ENCODE peak calls at places on chromosomes 3 and 15, in five cellular contexts. One of them, this sample, is unnamed.

GRCh38 chr3:151697496-151697895 is 36.2 kb upstream of the AADACL2 start:
- DNase-seq in dorsolateral prefrontal cortex: no peak
- DNase-seq in tibial nerve: no peak
- DNase-seq in tibial artery: no peak
- DNase-seq in astrocyte: no peak
- DNase-seq in this sample: no peak

GRCh38 chr3:27758083-27758482 is 36.0 kb upstream of the EOMES start:
- DNase-seq in astrocyte: peak; percentile 46
- DNase-seq in tibial nerve: peak; percentile 71
- DNase-seq in tibial artery: peak; percentile 54
- DNase-seq in dorsolateral prefrontal cortex: no peak
- DNase-seq in this sample: peak; percentile 71

GRCh38 chr15:89781891-89782618 is 5.9 kb downstream of the MESP2 start:
- DNase-seq in tibial nerve: no peak
- DNase-seq in astrocyte: peak; percentile 69
- DNase-seq in dorsolateral prefrontal cortex: no peak
- DNase-seq in tibial artery: no peak
- DNase-seq in this sample: no peak

GRCh38 chr3:186806173-186807055 is at the start of gene RFC4:
- DNase-seq in dorsolateral prefrontal cortex: peak; percentile 88
- DNase-seq in astrocyte: peak; percentile 54
- DNase-seq in tibial nerve: peak; percentile 74
- DNase-seq in tibial artery: peak; percentile 78
- DNase-seq in this sample: peak; percentile 92

GRCh38 chr3:94440767-94441493 is 378.1 kb downstream of the NSUN3 start:
- DNase-seq in tibial artery: no peak
- DNase-seq in tibial nerve: no peak
- DNase-seq in astrocyte: peak; percentile 89
- DNase-seq in dorsolateral prefrontal cortex: no peak
- DNase-seq in this sample: no peak

GRCh38 chr3:116453676-116454346 is 8.5 kb upstream of the LSAMP start:
- DNase-seq in tibial nerve: no peak
- DNase-seq in dorsolateral prefrontal cortex: no peak
- DNase-seq in astrocyte: no peak
- DNase-seq in tibial artery: no peak
- DNase-seq in this sample: no peak

GRCh38 chr3:43966126-43966525 is 275.4 kb downstream of the ABHD5 start:
- DNase-seq in tibial nerve: no peak
- DNase-seq in dorsolateral prefrontal cortex: no peak
- DNase-seq in astrocyte: no peak
- DNase-seq in tibial artery: no peak
- DNase-seq in this sample: no peak

GRCh38 chr15:82851331-82851850 is 42.0 kb downstream of the WHAMM start:
- DNase-seq in dorsolateral prefrontal cortex: no peak
- DNase-seq in astrocyte: no peak
- DNase-seq in tibial artery: no peak
- DNase-seq in tibial nerve: no peak
- DNase-seq in this sample: no peak

GRCh38 chr3:40336101-40336500 is 26.6 kb downstream of the EIF1B start:
- DNase-seq in dorsolateral prefrontal cortex: no peak
- DNase-seq in tibial nerve: no peak
- DNase-seq in tibial artery: no peak
- DNase-seq in astrocyte: no peak
- DNase-seq in this sample: no peak

GRCh38 chr15:79102595-79102994 is 12.0 kb upstream of the RASGRF1 start:
- DNase-seq in tibial artery: no peak
- DNase-seq in dorsolateral prefrontal cortex: no peak
- DNase-seq in astrocyte: no peak
- DNase-seq in tibial nerve: no peak
- DNase-seq in this sample: no peak

GRCh38 chr15:50893976-50894375 is 14.5 kb upstream of the AP4E1 start:
- DNase-seq in astrocyte: no peak
- DNase-seq in tibial artery: no peak
- DNase-seq in dorsolateral prefrontal cortex: no peak
- DNase-seq in tibial nerve: no peak
- DNase-seq in this sample: no peak

GRCh38 chr15:74369756-74370155 is 2.3 kb upstream of the CYP11A1 start:
- DNase-seq in tibial nerve: no peak
- DNase-seq in tibial artery: no peak
- DNase-seq in astrocyte: no peak
- DNase-seq in dorsolateral prefrontal cortex: no peak
- DNase-seq in this sample: no peak

GRCh38 chr15:74367296-74367854 is at the start of gene CYP11A1:
- DNase-seq in dorsolateral prefrontal cortex: no peak
- DNase-seq in tibial artery: no peak
- DNase-seq in tibial nerve: no peak
- DNase-seq in astrocyte: no peak
- DNase-seq in this sample: peak; percentile 37

GRCh38 chr15:74365619-74366445 is 1.6 kb downstream of the CYP11A1 start:
- DNase-seq in dorsolateral prefrontal cortex: no peak
- DNase-seq in astrocyte: no peak
- DNase-seq in tibial nerve: peak; percentile 41
- DNase-seq in tibial artery: peak; percentile 38
- DNase-seq in this sample: peak; percentile 72

GRCh38 chr15:74369084-74369745 is 1.8 kb upstream of the CYP11A1 start:
- DNase-seq in dorsolateral prefrontal cortex: no peak
- DNase-seq in tibial artery: no peak
- DNase-seq in tibial nerve: no peak
- DNase-seq in astrocyte: no peak
- DNase-seq in this sample: no peak

GRCh38 chr15:74368121-74368520 is 675 bp upstream of the CYP11A1 start:
- DNase-seq in dorsolateral prefrontal cortex: no peak
- DNase-seq in tibial nerve: no peak
- DNase-seq in tibial artery: no peak
- DNase-seq in astrocyte: no peak
- DNase-seq in this sample: peak; percentile 24
- H3K27me3 ChIP-seq in dorsolateral prefrontal cortex: peaks cover 20% of the 10 kb centered on the region
- H3K27me3 ChIP-seq in tibial nerve: no peaks in the 10 kb centered on the region
- H3K27me3 ChIP-seq in tibial artery: peaks cover 66% of the 10 kb centered on the region
- H3K27me3 ChIP-seq in astrocyte: peaks cover 17% of the 10 kb centered on the region
- H3K27me3 ChIP-seq in this sample: peaks cover 32% of the 10 kb centered on the region

DNA sequence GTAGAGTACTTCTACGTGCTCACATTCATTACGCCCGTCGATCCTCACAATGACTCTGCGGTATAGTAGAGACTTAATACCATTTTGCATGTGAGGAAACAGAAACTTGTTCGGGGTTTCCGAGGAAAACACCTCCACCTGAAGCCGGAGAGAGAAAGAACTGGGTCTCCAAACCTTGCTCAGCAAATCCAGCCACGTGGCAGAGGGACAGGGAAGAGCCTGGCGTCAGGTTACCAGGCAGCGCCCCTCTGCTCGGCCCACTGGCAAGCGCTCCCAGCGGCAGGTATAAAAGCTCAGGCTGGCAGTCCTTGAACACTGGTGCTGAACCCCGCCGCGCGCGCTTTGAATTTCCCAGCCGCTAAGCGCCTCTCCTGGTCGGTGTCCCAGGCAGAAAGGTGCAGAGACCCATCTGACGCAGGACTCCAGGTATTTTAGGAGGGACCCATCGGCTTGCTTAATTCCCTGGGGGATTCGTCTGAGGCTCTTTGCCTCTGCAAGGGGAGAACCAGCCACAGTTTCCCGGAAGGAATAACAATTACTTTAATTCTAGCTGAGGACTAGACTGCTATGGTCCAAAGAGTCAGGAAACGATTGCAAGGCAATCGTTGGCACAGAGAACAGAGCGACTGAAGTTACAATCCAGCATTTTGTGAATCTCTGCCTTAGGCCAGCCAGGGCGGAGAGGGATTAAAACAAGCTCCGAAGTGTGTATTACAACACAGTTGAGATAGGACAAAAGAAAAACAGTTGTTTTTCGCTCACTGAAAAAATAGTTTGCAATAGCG is at the start of gene C2CD4A:
- DNase-seq in tibial artery: peak; percentile 55
- DNase-seq in astrocyte: peak; percentile 53
- DNase-seq in tibial nerve: peak; percentile 22
- DNase-seq in dorsolateral prefrontal cortex: peak; percentile 61
- DNase-seq in this sample: no peak
- H3K27me3 ChIP-seq in tibial artery: no peaks in the 10 kb centered on the region
- H3K27me3 ChIP-seq in astrocyte: peaks cover 38% of the 10 kb centered on the region
- H3K27me3 ChIP-seq in tibial nerve: peaks cover 6% of the 10 kb centered on the region
- H3K27me3 ChIP-seq in dorsolateral prefrontal cortex: no peaks in the 10 kb centered on the region
- H3K27me3 ChIP-seq in this sample: no peaks in the 10 kb centered on the region

DNA sequence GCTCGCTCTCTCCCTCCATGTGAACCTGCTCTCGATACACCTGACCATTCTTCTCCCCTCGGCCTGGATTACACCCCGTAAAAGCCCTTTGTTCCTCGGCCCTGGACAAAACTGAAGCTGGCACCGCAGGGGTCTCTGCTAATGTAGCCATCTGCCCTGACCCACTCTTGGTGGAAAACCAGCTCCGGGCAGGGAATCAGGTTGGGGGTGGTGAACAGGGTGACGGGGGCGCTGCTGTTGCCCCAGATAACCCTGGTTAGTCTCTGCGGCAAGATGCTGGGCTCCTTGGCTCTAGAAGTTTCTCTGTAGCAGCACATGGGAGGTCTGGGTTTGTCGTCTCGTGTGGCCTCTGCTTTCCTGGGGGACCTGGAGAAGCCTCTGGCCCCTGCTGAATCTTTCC is 86.4 kb downstream of the WNT7A start:
- DNase-seq in tibial artery: no peak
- DNase-seq in astrocyte: no peak
- DNase-seq in dorsolateral prefrontal cortex: no peak
- DNase-seq in tibial nerve: no peak
- DNase-seq in this sample: no peak
- H3K27me3 ChIP-seq in tibial artery: peaks cover 49% of the 10 kb centered on the region
- H3K27me3 ChIP-seq in astrocyte: peaks cover 3% of the 10 kb centered on the region
- H3K27me3 ChIP-seq in dorsolateral prefrontal cortex: no peaks in the 10 kb centered on the region
- H3K27me3 ChIP-seq in tibial nerve: peaks cover 8% of the 10 kb centered on the region
- H3K27me3 ChIP-seq in this sample: peaks cover 50% of the 10 kb centered on the region

GRCh38 chr15:67828379-67828968 is 3.2 kb downstream of the SKOR1 start:
- DNase-seq in astrocyte: no peak
- DNase-seq in tibial artery: no peak
- DNase-seq in tibial nerve: no peak
- DNase-seq in dorsolateral prefrontal cortex: no peak
- DNase-seq in this sample: no peak

GRCh38 chr15:67825880-67826716 is 789 bp downstream of the SKOR1 start:
- DNase-seq in dorsolateral prefrontal cortex: peak; percentile 24
- DNase-seq in astrocyte: no peak
- DNase-seq in tibial artery: no peak
- DNase-seq in tibial nerve: no peak
- DNase-seq in this sample: no peak

GRCh38 chr15:67827561-67828378 is 2.5 kb downstream of the SKOR1 start:
- DNase-seq in dorsolateral prefrontal cortex: no peak
- DNase-seq in tibial artery: no peak
- DNase-seq in astrocyte: no peak
- DNase-seq in tibial nerve: no peak
- DNase-seq in this sample: no peak

GRCh38 chr15:67824900-67825879 is at the start of gene SKOR1:
- DNase-seq in tibial artery: no peak
- DNase-seq in astrocyte: peak; percentile 33
- DNase-seq in tibial nerve: no peak
- DNase-seq in dorsolateral prefrontal cortex: no peak
- DNase-seq in this sample: no peak

DNA sequence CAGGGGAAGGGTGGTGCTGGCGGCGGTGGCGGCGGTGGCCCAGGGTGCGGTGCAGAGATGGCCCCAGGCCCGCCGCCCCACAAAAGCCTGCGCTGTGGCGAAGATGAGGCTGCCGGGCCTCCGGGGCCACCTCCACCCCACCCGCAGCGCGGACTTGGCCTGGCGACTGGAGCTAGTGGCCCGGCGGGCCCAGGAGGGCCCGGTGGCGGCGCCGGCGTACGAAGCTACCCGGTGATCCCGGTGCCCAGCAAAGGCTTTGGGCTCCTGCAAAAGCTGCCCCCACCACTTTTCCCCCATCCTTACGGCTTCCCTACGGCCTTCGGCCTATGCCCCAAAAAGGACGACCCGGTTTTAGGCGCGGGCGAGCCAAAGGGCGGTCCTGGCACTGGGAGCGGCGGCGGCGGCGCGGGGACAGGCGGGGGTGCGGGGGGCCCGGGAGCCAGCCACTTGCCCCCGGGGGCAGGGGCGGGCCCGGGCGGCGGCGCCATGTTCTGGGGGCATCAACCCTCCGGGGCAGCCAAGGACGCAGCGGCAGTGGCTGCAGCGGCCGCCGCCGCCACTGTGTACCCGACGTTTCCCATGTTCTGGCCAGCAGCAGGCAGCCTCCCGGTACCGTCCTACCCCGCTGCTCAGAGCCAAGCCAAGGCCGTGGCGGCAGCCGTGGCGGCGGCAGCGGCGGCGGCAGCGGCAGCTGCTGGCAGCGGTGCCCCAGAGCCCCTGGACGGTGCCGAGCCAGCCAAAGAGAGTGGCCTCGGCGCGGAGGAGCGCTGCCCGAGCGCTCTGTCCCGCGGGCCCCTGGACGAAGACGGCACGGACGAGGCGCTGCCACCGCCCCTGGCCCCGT is 1.6 kb downstream of the SKOR1 start:
- DNase-seq in tibial nerve: no peak
- DNase-seq in tibial artery: no peak
- DNase-seq in dorsolateral prefrontal cortex: no peak
- DNase-seq in astrocyte: no peak
- DNase-seq in this sample: no peak
- H3K27me3 ChIP-seq in tibial nerve: peaks cover 96% of the 10 kb centered on the region
- H3K27me3 ChIP-seq in tibial artery: peaks cover 100% of the 10 kb centered on the region
- H3K27me3 ChIP-seq in dorsolateral prefrontal cortex: peaks cover 100% of the 10 kb centered on the region
- H3K27me3 ChIP-seq in astrocyte: peaks cover 77% of the 10 kb centered on the region
- H3K27me3 ChIP-seq in this sample: peaks cover 100% of the 10 kb centered on the region

GRCh38 chr15:98621021-98621420 is 27.3 kb upstream of the IGF1R start:
- DNase-seq in dorsolateral prefrontal cortex: no peak
- DNase-seq in astrocyte: no peak
- DNase-seq in tibial nerve: no peak
- DNase-seq in tibial artery: no peak
- DNase-seq in this sample: no peak
- H3K27me3 ChIP-seq in dorsolateral prefrontal cortex: peaks cover 36% of the 10 kb centered on the region
- H3K27me3 ChIP-seq in astrocyte: peaks cover 26% of the 10 kb centered on the region
- H3K27me3 ChIP-seq in tibial nerve: peaks cover 46% of the 10 kb centered on the region
- H3K27me3 ChIP-seq in tibial artery: peaks cover 79% of the 10 kb centered on the region
- H3K27me3 ChIP-seq in this sample: peaks cover 92% of the 10 kb centered on the region